ENCODE peak calls at places on chromosomes 4 and X, in seven cellular contexts. One of them, this sample, is unnamed. For H3K36me3, the result is how much of the 10 kb centered on the place peaks cover.

GRCh38 chrX:16368696-16369095 is 201.4 kb downstream of the MAGEB17 start:
- DNase-seq in pancreas: no peak
- DNase-seq in uterus: no peak
- DNase-seq in tibial nerve: no peak
- DNase-seq in hepatocyte: no peak
- DNase-seq in heart right ventricle: no peak
- DNase-seq in adrenal gland: no peak
- DNase-seq in this sample: no peak

GRCh38 chr4:41638203-41638602 is 100.2 kb downstream of the LIMCH1 start:
- DNase-seq in pancreas: no peak
- DNase-seq in uterus: no peak
- DNase-seq in tibial nerve: no peak
- DNase-seq in hepatocyte: no peak
- DNase-seq in heart right ventricle: no peak
- DNase-seq in adrenal gland: no peak
- DNase-seq in this sample: no peak

GRCh38 chr4:123893746-123894095 is 497.1 kb downstream of the SPRY1 start:
- DNase-seq in pancreas: no peak
- DNase-seq in uterus: no peak
- DNase-seq in tibial nerve: no peak
- DNase-seq in hepatocyte: no peak
- DNase-seq in heart right ventricle: no peak
- DNase-seq in adrenal gland: no peak
- DNase-seq in this sample: no peak

GRCh38 chr4:123304151-123305021 is 92.2 kb upstream of the SPRY1 start:
- DNase-seq in pancreas: no peak
- DNase-seq in uterus: no peak
- DNase-seq in tibial nerve: no peak
- DNase-seq in hepatocyte: no peak
- DNase-seq in heart right ventricle: peak
- DNase-seq in adrenal gland: peak
- DNase-seq in this sample: no peak

GRCh38 chrX:121496966-121497365 is 449.6 kb downstream of the GLUD2 start:
- DNase-seq in pancreas: no peak
- DNase-seq in uterus: no peak
- DNase-seq in tibial nerve: no peak
- DNase-seq in hepatocyte: no peak
- DNase-seq in heart right ventricle: no peak
- DNase-seq in adrenal gland: no peak
- DNase-seq in this sample: no peak

GRCh38 chrX:155767101-155767878 is 113.9 kb upstream of the VAMP7 start:
- DNase-seq in pancreas: peak
- DNase-seq in uterus: peak
- DNase-seq in tibial nerve: peak
- DNase-seq in hepatocyte: peak
- DNase-seq in heart right ventricle: peak
- DNase-seq in adrenal gland: peak
- DNase-seq in this sample: peak

GRCh38 chr4:173934201-173934600 is 349.3 kb downstream of the FBXO8 start:
- DNase-seq in pancreas: no peak
- DNase-seq in uterus: no peak
- DNase-seq in tibial nerve: no peak
- DNase-seq in hepatocyte: no peak
- DNase-seq in heart right ventricle: no peak
- DNase-seq in adrenal gland: no peak
- DNase-seq in this sample: no peak

GRCh38 chrX:23554304-23554703 is 113.0 kb upstream of the PRDX4 start:
- DNase-seq in pancreas: no peak
- DNase-seq in uterus: no peak
- DNase-seq in tibial nerve: peak
- DNase-seq in hepatocyte: peak
- DNase-seq in heart right ventricle: no peak
- DNase-seq in adrenal gland: no peak
- DNase-seq in this sample: no peak

GRCh38 chr4:109877400-109877799 is 29.5 kb downstream of the LRIT3 start:
- DNase-seq in pancreas: no peak
- DNase-seq in uterus: no peak
- DNase-seq in tibial nerve: no peak
- DNase-seq in hepatocyte: no peak
- DNase-seq in heart right ventricle: no peak
- DNase-seq in adrenal gland: no peak
- DNase-seq in this sample: no peak

GRCh38 chr4:97121493-97121892 is 1021.8 kb downstream of the STPG2 start:
- DNase-seq in pancreas: no peak
- DNase-seq in uterus: no peak
- DNase-seq in tibial nerve: no peak
- DNase-seq in hepatocyte: no peak
- DNase-seq in heart right ventricle: no peak
- DNase-seq in adrenal gland: no peak
- DNase-seq in this sample: no peak

GRCh38 chrX:31590581-31591113 is 518.8 kb upstream of the FTHL17 start:
- DNase-seq in pancreas: no peak
- DNase-seq in uterus: no peak
- DNase-seq in tibial nerve: no peak
- DNase-seq in hepatocyte: no peak
- DNase-seq in heart right ventricle: no peak
- DNase-seq in adrenal gland: no peak
- DNase-seq in this sample: no peak

GRCh38 chr4:179624768-179625181 is 2182.5 kb upstream of the AGA start:
- DNase-seq in pancreas: peak
- DNase-seq in uterus: no peak
- DNase-seq in tibial nerve: no peak
- DNase-seq in hepatocyte: peak
- DNase-seq in heart right ventricle: no peak
- DNase-seq in adrenal gland: peak
- DNase-seq in this sample: no peak

GRCh38 chrX:69163936-69164741 is 1.1 kb downstream of the PJA1 start:
- DNase-seq in pancreas: peak
- DNase-seq in uterus: peak
- DNase-seq in tibial nerve: peak
- DNase-seq in hepatocyte: peak
- DNase-seq in heart right ventricle: no peak
- DNase-seq in adrenal gland: no peak
- DNase-seq in this sample: peak

GRCh38 chrX:152844256-152844655 is 13.4 kb downstream of the NSDHL start:
- DNase-seq in pancreas: no peak
- DNase-seq in uterus: no peak
- DNase-seq in tibial nerve: no peak
- DNase-seq in hepatocyte: no peak
- DNase-seq in heart right ventricle: no peak
- DNase-seq in adrenal gland: no peak
- DNase-seq in this sample: no peak

GRCh38 chr4:60605651-60606354 is 594.3 kb upstream of the ADGRL3 start:
- DNase-seq in pancreas: no peak
- DNase-seq in uterus: no peak
- DNase-seq in tibial nerve: no peak
- DNase-seq in hepatocyte: no peak
- DNase-seq in heart right ventricle: no peak
- DNase-seq in adrenal gland: no peak
- DNase-seq in this sample: no peak

GRCh38 chr4:85807247-85807915 is 332.4 kb downstream of the ARHGAP24 start:
- DNase-seq in pancreas: no peak
- DNase-seq in uterus: no peak
- DNase-seq in tibial nerve: no peak
- DNase-seq in hepatocyte: no peak
- DNase-seq in heart right ventricle: peak
- DNase-seq in adrenal gland: no peak
- DNase-seq in this sample: no peak

GRCh38 chr4:1243451-1244080 is 5.4 kb downstream of the CTBP1 start:
- DNase-seq in pancreas: no peak
- DNase-seq in uterus: no peak
- DNase-seq in tibial nerve: no peak
- DNase-seq in hepatocyte: peak
- DNase-seq in heart right ventricle: no peak
- DNase-seq in adrenal gland: peak
- DNase-seq in this sample: no peak

GRCh38 chrX:27883468-27884092 is 75.8 kb downstream of the MAGEB10 start:
- DNase-seq in pancreas: no peak
- DNase-seq in uterus: no peak
- DNase-seq in tibial nerve: no peak
- DNase-seq in hepatocyte: no peak
- DNase-seq in heart right ventricle: no peak
- DNase-seq in adrenal gland: no peak
- DNase-seq in this sample: no peak

GRCh38 chrX:28920554-28920953 is 333.3 kb downstream of the IL1RAPL1 start:
- DNase-seq in pancreas: no peak
- DNase-seq in uterus: no peak
- DNase-seq in tibial nerve: no peak
- DNase-seq in hepatocyte: peak
- DNase-seq in heart right ventricle: no peak
- DNase-seq in adrenal gland: no peak
- DNase-seq in this sample: no peak

GRCh38 chr4:153616005-153616555 is 68.0 kb upstream of the TLR2 start:
- DNase-seq in pancreas: no peak
- DNase-seq in uterus: no peak
- DNase-seq in tibial nerve: no peak
- DNase-seq in hepatocyte: no peak
- DNase-seq in heart right ventricle: no peak
- DNase-seq in adrenal gland: no peak
- DNase-seq in this sample: no peak

GRCh38 chr4:127506283-127506682 is 126.5 kb upstream of the INTU start:
- DNase-seq in pancreas: no peak
- DNase-seq in uterus: no peak
- DNase-seq in tibial nerve: no peak
- DNase-seq in hepatocyte: no peak
- DNase-seq in heart right ventricle: peak
- DNase-seq in adrenal gland: no peak
- DNase-seq in this sample: no peak

GRCh38 chrX:46326161-46326560 is 219.1 kb downstream of the ZNF674 start:
- DNase-seq in pancreas: no peak
- DNase-seq in uterus: no peak
- DNase-seq in tibial nerve: no peak
- DNase-seq in hepatocyte: no peak
- DNase-seq in heart right ventricle: no peak
- DNase-seq in adrenal gland: no peak
- DNase-seq in this sample: no peak

GRCh38 chr4:174553828-174554227 is 31.5 kb upstream of the HPGD start:
- DNase-seq in pancreas: no peak
- DNase-seq in uterus: no peak
- DNase-seq in tibial nerve: no peak
- DNase-seq in hepatocyte: no peak
- DNase-seq in heart right ventricle: no peak
- DNase-seq in adrenal gland: no peak
- DNase-seq in this sample: no peak

GRCh38 chr4:153114771-153115321 is 89.4 kb upstream of the TRIM2 start:
- DNase-seq in pancreas: no peak
- DNase-seq in uterus: no peak
- DNase-seq in tibial nerve: no peak
- DNase-seq in hepatocyte: peak
- DNase-seq in heart right ventricle: no peak
- DNase-seq in adrenal gland: no peak
- DNase-seq in this sample: no peak

GRCh38 chr4:1077711-1078477 is 35.5 kb downstream of the RNF212 start:
- DNase-seq in pancreas: no peak
- DNase-seq in uterus: no peak
- DNase-seq in tibial nerve: no peak
- DNase-seq in hepatocyte: peak
- DNase-seq in heart right ventricle: no peak
- DNase-seq in adrenal gland: no peak
- DNase-seq in this sample: no peak

GRCh38 chr4:82457266-82457665 is 26.9 kb downstream of the ENOPH1 start:
- DNase-seq in pancreas: no peak
- DNase-seq in uterus: no peak
- DNase-seq in tibial nerve: no peak
- DNase-seq in hepatocyte: no peak
- DNase-seq in heart right ventricle: no peak
- DNase-seq in adrenal gland: no peak
- DNase-seq in this sample: no peak
- TF ChIP-seq CTCF in pancreas: no peak
- TF ChIP-seq CTCF in uterus: no peak
- TF ChIP-seq CTCF in tibial nerve: no peak
- TF ChIP-seq CTCF in hepatocyte: no peak
- TF ChIP-seq CTCF in heart right ventricle: no peak
- TF ChIP-seq CTCF in adrenal gland: no peak
- TF ChIP-seq CTCF in this sample: no peak

DNA sequence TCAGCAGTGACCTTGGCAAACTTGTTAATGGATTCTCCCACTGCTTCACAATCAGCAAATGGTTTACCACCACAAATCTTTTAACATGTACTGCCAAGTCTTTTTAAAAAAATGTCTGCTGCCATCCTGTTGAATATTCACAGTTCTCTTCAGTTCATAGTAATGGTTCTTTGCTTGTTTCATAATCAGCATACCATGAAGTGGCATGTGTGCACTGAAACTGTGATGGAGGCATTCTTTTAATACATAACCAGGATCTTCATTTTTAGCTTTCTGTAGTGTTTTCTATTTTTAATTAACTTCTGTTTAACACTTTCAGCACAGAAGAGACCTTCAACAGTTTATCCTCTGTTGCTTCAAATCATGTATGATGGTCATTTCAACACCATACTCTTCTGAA is 230.1 kb upstream of the ARSJ start:
- DNase-seq in pancreas: no peak
- DNase-seq in uterus: no peak
- DNase-seq in tibial nerve: no peak
- DNase-seq in hepatocyte: no peak
- DNase-seq in heart right ventricle: no peak
- DNase-seq in adrenal gland: no peak
- DNase-seq in this sample: no peak
- H3K27ac ChIP-seq in pancreas: no peak
- H3K27ac ChIP-seq in uterus: no peak
- H3K27ac ChIP-seq in tibial nerve: no peak
- H3K27ac ChIP-seq in hepatocyte: no peak
- H3K27ac ChIP-seq in heart right ventricle: no peak
- H3K27ac ChIP-seq in adrenal gland: no peak
- H3K27ac ChIP-seq in this sample: no peak

GRCh38 chr4:55868691-55869090 is 15.2 kb downstream of the EXOC1 start:
- DNase-seq in pancreas: no peak
- DNase-seq in uterus: no peak
- DNase-seq in tibial nerve: no peak
- DNase-seq in hepatocyte: no peak
- DNase-seq in heart right ventricle: no peak
- DNase-seq in adrenal gland: no peak
- DNase-seq in this sample: no peak
- H3K36me3 ChIP-seq in pancreas: under half
- H3K36me3 ChIP-seq in uterus: under half
- H3K36me3 ChIP-seq in tibial nerve: under half
- H3K36me3 ChIP-seq in hepatocyte: under half
- H3K36me3 ChIP-seq in heart right ventricle: under half
- H3K36me3 ChIP-seq in adrenal gland: under half
- H3K36me3 ChIP-seq in this sample: half or more

DNA sequence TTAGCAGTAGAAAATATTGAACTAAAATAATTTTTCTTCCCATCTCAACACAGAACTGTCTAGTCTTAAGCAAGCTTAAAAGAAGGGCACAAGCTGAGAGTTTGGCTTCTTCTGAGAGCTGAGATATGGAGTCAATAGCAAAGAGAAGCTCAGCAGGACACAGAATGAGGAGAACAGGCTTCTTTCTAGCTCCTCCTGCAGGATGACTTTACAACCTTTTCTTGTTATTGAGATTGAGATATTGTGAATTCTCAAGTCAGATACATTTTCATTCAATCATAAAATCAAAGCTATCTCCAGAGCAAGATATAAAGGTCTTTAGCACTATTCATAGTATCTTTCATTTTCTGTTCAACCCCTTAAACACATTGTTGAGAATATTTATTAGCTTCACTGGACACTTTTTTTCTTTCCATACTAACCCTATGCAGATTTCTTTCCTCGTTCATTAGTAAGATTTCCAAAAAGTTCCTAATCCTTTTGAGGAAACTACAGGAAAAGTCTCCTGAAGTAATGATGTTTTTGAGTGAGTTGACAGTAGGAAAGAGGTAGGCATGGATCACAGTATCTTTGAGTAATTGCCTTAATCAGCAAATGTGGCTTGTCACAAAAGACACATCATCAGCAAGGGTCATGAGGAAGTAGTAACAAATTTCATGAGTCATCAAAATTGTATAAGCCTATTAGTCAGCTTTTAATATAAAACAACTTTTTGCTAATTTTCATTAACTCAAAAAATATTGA is 17.8 kb upstream of the CXCL3 start:
- DNase-seq in pancreas: no peak
- DNase-seq in uterus: no peak
- DNase-seq in tibial nerve: no peak
- DNase-seq in hepatocyte: no peak
- DNase-seq in heart right ventricle: no peak
- DNase-seq in adrenal gland: no peak
- DNase-seq in this sample: no peak
- TF ChIP-seq CTCF in pancreas: no peak
- TF ChIP-seq CTCF in uterus: no peak
- TF ChIP-seq CTCF in tibial nerve: no peak
- TF ChIP-seq CTCF in hepatocyte: no peak
- TF ChIP-seq CTCF in heart right ventricle: no peak
- TF ChIP-seq CTCF in adrenal gland: no peak
- TF ChIP-seq CTCF in this sample: no peak